ENCODE peak calls at places on chromosomes 7 and 10, in nine cellular contexts. D is astrocyte of the spinal cord, K is brain microvascular endothelial cell, Y is gastrocnemius medialis, C is fibroblast of lung, A is HCT116, O is HL-60, U is PC-3, E is heart left ventricle. I is an unnamed sample.

GRCh38 chr10:15379043-15379442 is 8.0 kb upstream of the FAM171A1 start:
- DNase-seq in U (no peak), Y (no peak), D (no peak), K (no peak), O (no peak), A (no peak), E (no peak), C (no peak), I (no peak)

GRCh38 chr10:15167411-15168295 is 840 bp downstream of the NMT2 start:
- DNase-seq in Y (peak), A (peak), O (no peak), D (peak), C (peak), E (peak), K (peak), U (peak), I (peak)

GRCh38 chr10:11846542-11846941 is 23.4 kb downstream of the PROSER2 start:
- DNase-seq in K (no peak), U (no peak), Y (no peak), O (no peak), D (no peak), A (no peak), C (no peak), E (no peak), I (no peak)

GRCh38 chr7:137977173-137977572 is 24.7 kb downstream of the CREB3L2 start:
- DNase-seq in U (peak), E (no peak), A (no peak), Y (no peak), C (no peak), O (no peak), D (no peak), K (no peak), I (no peak)

GRCh38 chr10:27713906-27714305 is 31.7 kb downstream of the MKX start:
- DNase-seq in E (no peak), K (no peak), D (no peak), A (no peak), U (no peak), O (no peak), Y (peak), C (peak), I (peak)

GRCh38 chr7:144437370-144438191 is 34.1 kb upstream of the NOBOX start:
- DNase-seq in C (peak), K (peak), E (peak), O (peak), U (peak), Y (no peak), D (peak), A (peak), I (no peak)

GRCh38 chr10:133198621-133199487 is 31.2 kb upstream of the UTF1 start:
- DNase-seq in A (no peak), E (no peak), O (no peak), D (no peak), U (no peak), C (no peak), Y (no peak), K (no peak), I (no peak)

GRCh38 chr10:112532053-112532658 is 85.1 kb downstream of the VTI1A start:
- DNase-seq in Y (no peak), A (no peak), E (no peak), C (peak), U (no peak), D (no peak), O (no peak), K (no peak), I (no peak)

GRCh38 chr7:90485734-90486316 is 16.4 kb downstream of the PTTG1IP2 start:
- DNase-seq in Y (no peak), C (no peak), U (no peak), O (no peak), E (no peak), D (no peak), A (no peak), K (no peak), I (no peak)

GRCh38 chr7:26900283-26900682 is 35.9 kb upstream of the SKAP2 start:
- DNase-seq in A (no peak), O (no peak), Y (no peak), K (no peak), D (no peak), C (no peak), E (no peak), U (no peak), I (no peak)

GRCh38 chr7:101287032-101287431 is 34.6 kb downstream of the IFT22 start:
- DNase-seq in D (no peak), Y (no peak), E (no peak), A (no peak), U (no peak), C (no peak), O (peak), K (no peak), I (no peak)

GRCh38 chr7:41834805-41835694 is 132.2 kb upstream of the INHBA start:
- DNase-seq in E (no peak), A (no peak), D (peak), Y (peak), U (no peak), K (peak), C (peak), O (no peak), I (no peak)

GRCh38 chr10:72140174-72140573 is 51.8 kb upstream of the SPOCK2 start:
- DNase-seq in E (no peak), O (no peak), A (no peak), D (no peak), K (no peak), C (no peak), Y (no peak), U (no peak), I (no peak)

GRCh38 chr10:15744217-15744865 is 24.6 kb upstream of the ITGA8 start:
- DNase-seq in U (peak), A (peak), O (peak), D (peak), K (peak), E (peak), C (peak), Y (no peak), I (no peak)

GRCh38 chr7:65449505-65449852 is 75.8 kb downstream of the ZNF92 start:
- DNase-seq in E (no peak), C (no peak), U (peak), A (no peak), K (no peak), D (no peak), O (no peak), Y (no peak), I (no peak)

GRCh38 chr10:125148021-125148439 is 12.3 kb downstream of the CTBP2 start:
- DNase-seq in O (peak), U (no peak), D (no peak), A (no peak), Y (peak), C (peak), E (no peak), K (no peak), I (peak)

GRCh38 chr7:52017802-52018679 is 701.4 kb upstream of the COBL start:
- DNase-seq in D (peak), K (no peak), U (peak), C (no peak), E (no peak), Y (no peak), A (no peak), O (peak), I (no peak)

GRCh38 chr7:1290262-1291039 is 57.8 kb downstream of the UNCX start:
- DNase-seq in U (peak), D (no peak), K (no peak), O (no peak), C (peak), E (no peak), Y (no peak), A (no peak), I (no peak)

GRCh38 chr7:112898432-112899290 is 108.5 kb upstream of the TMEM168 start:
- DNase-seq in D (peak), O (peak), Y (no peak), K (peak), E (no peak), A (peak), C (peak), U (peak), I (no peak)

GRCh38 chr10:3554121-3554522 is 230.9 kb downstream of the KLF6 start:
- DNase-seq in O (no peak), E (no peak), K (no peak), Y (no peak), A (no peak), C (no peak), D (no peak), U (no peak), I (no peak)

GRCh38 chr7:112495820-112496462 is 15.2 kb downstream of the LSMEM1 start:
- DNase-seq in E (no peak), Y (peak), D (peak), U (peak), C (peak), A (peak), K (peak), O (peak), I (peak)

GRCh38 chr10:19688344-19688743 is 127.9 kb upstream of the PLXDC2 start:
- DNase-seq in C (no peak), A (no peak), D (no peak), U (no peak), O (no peak), K (no peak), Y (no peak), E (no peak), I (no peak)

GRCh38 chr7:66150471-66150870 is 35.8 kb downstream of the CRCP start:
- DNase-seq in U (no peak), O (peak), Y (peak), A (no peak), D (peak), C (peak), E (peak), K (peak), I (no peak)

GRCh38 chr10:114547056-114547455 is 111.0 kb downstream of the ABLIM1 start:
- DNase-seq in Y (no peak), E (no peak), C (no peak), A (no peak), U (no peak), O (no peak), D (no peak), K (no peak), I (no peak)

GRCh38 chr10:114547466-114547865 is 110.6 kb downstream of the ABLIM1 start:
- DNase-seq in A (no peak), E (peak), K (no peak), C (no peak), U (no peak), Y (no peak), D (no peak), O (no peak), I (no peak)

GRCh38 chr10:114551310-114551972 is 106.6 kb downstream of the ABLIM1 start:
- DNase-seq in U (no peak), O (no peak), Y (peak), A (no peak), C (peak), K (no peak), D (peak), E (peak), I (no peak)

GRCh38 chr10:114550756-114551290 is 107.3 kb downstream of the ABLIM1 start:
- DNase-seq in O (no peak), A (peak), E (no peak), K (no peak), Y (no peak), D (peak), U (peak), C (peak), I (no peak)

GRCh38 chr10:114548662-114549061 is 109.4 kb downstream of the ABLIM1 start:
- DNase-seq in K (peak), O (no peak), D (peak), E (no peak), C (peak), A (peak), Y (peak), U (peak), I (peak)
- TF ChIP-seq CTCF in K (peak), O (no peak), D (peak), E (peak), C (peak), A (peak), Y (peak), U (peak), I (peak)

DNA sequence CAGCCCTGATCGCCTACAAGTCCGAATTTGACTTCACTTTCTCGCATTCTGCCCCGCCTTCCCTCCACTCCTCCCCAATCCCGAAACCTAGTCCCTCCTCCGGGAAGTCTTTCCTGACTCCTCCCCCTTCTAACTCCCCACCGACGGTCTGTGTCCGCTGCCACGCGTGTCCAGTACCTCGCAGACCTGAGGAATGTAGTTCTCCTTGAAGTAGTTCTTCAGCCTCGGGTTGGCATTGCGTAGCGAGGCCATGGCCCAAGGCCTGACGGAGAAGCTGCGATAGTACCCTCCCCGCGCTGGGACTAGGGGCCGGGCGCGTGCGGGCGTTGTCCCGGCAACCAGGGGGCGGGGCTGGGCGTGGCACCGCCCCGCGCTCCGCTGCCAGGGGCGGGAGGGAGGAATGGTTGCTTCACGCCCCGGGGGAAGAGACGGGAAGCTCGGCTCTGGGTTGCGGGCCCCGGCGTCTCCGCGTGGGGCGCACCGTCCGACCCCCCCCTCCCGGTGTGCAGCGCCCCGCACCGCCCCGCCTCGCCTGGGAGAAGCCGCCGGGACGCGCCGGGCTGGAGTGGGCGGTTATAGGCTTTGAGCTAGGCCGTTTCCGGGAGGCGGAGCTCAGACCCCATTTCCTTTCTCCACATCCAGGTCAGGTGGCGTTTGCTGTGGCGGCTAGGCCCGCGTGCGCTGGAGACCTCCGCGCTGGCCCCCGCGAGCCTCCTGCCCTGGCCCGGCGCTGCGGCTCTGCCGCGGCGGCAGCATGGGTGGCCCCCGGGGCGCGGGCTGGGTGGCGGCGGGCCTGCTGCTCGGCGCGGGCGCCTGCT is at the start of the genes ARMC10 and FBXL13:
- DNase-seq in Y (peak), C (peak), K (peak), E (peak), A (peak), U (peak), O (peak), D (peak), I (peak)
- H3K4me3 ChIP-seq in Y (peak), C (peak), K (peak), E (peak), A (peak), U (peak), O (peak), D (peak), I (peak)

GRCh38 chr10:48507933-48508830 is 96.7 kb downstream of the ARHGAP22 start:
- DNase-seq in E (peak), Y (peak), O (no peak), C (peak), D (no peak), K (no peak), A (no peak), U (peak), I (no peak)

GRCh38 chr10:48505394-48506112 is 99.3 kb downstream of the ARHGAP22 start:
- DNase-seq in O (peak), D (no peak), U (no peak), C (no peak), K (no peak), Y (no peak), A (no peak), E (no peak), I (no peak)

GRCh38 chr10:48507494-48507893 is 97.4 kb downstream of the ARHGAP22 start:
- DNase-seq in E (no peak), A (no peak), K (no peak), Y (no peak), U (no peak), O (no peak), C (no peak), D (no peak), I (no peak)

GRCh38 chr10:48504141-48504885 is 100.6 kb downstream of the ARHGAP22 start:
- DNase-seq in D (no peak), E (no peak), C (no peak), O (no peak), U (no peak), K (no peak), A (no peak), Y (no peak), I (no peak)

GRCh38 chr10:48506147-48506917 is 98.5 kb downstream of the ARHGAP22 start:
- DNase-seq in C (peak), D (peak), E (no peak), O (peak), A (peak), Y (no peak), K (peak), U (peak), I (no peak)
- TF ChIP-seq CTCF in C (peak), D (peak), E (no peak), O (no peak), A (peak), Y (peak), K (peak), U (peak), I (no peak)

DNA sequence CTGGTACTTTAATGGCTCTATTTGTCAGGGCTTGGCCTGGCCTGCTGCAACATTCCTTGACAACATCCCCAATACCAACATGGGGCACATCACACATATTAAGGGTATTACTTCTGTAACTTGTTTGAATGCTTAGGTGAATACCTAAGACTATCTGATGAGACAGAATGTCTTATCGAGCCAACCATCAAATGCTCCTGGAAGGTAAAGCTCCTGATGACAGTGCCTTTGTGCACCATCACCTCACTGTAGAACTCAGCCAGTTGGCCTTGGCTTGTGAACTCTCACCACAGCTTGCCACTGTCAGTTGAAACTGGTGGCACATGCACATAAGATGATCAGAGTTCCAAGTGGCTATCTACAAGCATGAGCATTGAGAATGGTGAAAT is 3.7 kb upstream of the MYO1G start:
- DNase-seq in O (peak), A (no peak), D (no peak), K (no peak), C (no peak), U (no peak), E (no peak), Y (no peak), I (no peak)
- H3K4me3 ChIP-seq in O (no peak), A (no peak), D (no peak), K (no peak), C (no peak), U (no peak), E (no peak), Y (no peak), I (no peak)

DNA sequence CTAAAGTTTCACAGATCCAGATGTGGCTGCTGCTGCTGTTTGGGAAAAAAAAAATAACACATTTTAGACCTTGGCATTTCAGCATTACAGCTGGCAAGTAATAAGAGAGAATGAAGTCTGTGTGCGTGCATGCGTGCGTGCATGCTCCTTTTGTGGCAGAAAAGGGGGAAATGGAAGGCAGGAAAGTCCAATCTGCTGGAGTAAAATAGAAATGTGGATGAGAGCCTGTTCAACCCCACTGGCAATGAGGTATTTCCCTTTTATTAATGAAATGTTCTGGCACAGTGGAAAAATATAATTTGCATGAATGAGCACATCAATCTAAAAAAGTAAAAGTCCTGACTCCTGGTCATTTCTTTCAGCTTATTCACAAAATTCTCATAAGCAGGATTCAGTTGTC is 137.1 kb upstream of the SEMA3A start:
- DNase-seq in C (peak), A (no peak), U (no peak), Y (no peak), K (no peak), E (no peak), O (no peak), D (peak), I (no peak)
- TF ChIP-seq CTCF in C (no peak), A (no peak), U (no peak), Y (no peak), K (no peak), E (no peak), O (no peak), D (no peak), I (no peak)

GRCh38 chr10:100654835-100655759 is 90.3 kb upstream of the PAX2 start:
- DNase-seq in A (no peak), C (no peak), Y (no peak), D (no peak), U (no peak), K (no peak), O (no peak), E (no peak), I (no peak)
- H3K4me3 ChIP-seq in A (no peak), C (no peak), Y (no peak), D (no peak), U (no peak), K (no peak), O (no peak), E (no peak), I (no peak)

GRCh38 chr10:121974019-121974534 is 940 bp downstream of the NSMCE4A start:
- DNase-seq in O (peak), C (no peak), A (no peak), U (no peak), E (no peak), Y (no peak), K (no peak), D (no peak), I (no peak)
- TF ChIP-seq CTCF in O (no peak), C (no peak), A (no peak), U (no peak), E (no peak), Y (no peak), K (peak), D (no peak), I (no peak)

GRCh38 chr7:2520808-2521146 is 1.2 kb downstream of the LFNG start:
- DNase-seq in D (no peak), A (no peak), C (no peak), U (no peak), K (no peak), Y (no peak), E (no peak), O (no peak), I (no peak)
- H3K4me3 ChIP-seq in D (peak), A (peak), C (no peak), U (peak), K (peak), Y (peak), E (peak), O (peak), I (peak)

GRCh38 chr7:2509298-2509906 is 10.2 kb upstream of the LFNG start:
- DNase-seq in A (no peak), K (no peak), D (no peak), O (no peak), U (no peak), C (no peak), Y (no peak), E (no peak), I (no peak)
- TF ChIP-seq CTCF in A (no peak), K (no peak), D (no peak), O (no peak), U (no peak), C (no peak), Y (no peak), E (no peak), I (no peak)

GRCh38 chr10:69068549-69068948 is 19.4 kb upstream of the SRGN start:
- DNase-seq in E (no peak), U (no peak), D (no peak), A (no peak), K (no peak), Y (no peak), C (peak), O (peak), I (no peak)

GRCh38 chr10:69071610-69072009 is 16.3 kb upstream of the SRGN start:
- DNase-seq in A (no peak), O (no peak), U (no peak), C (no peak), D (no peak), K (no peak), E (peak), Y (no peak), I (no peak)

GRCh38 chr10:69073025-69073424 is 14.9 kb upstream of the SRGN start:
- DNase-seq in C (no peak), A (no peak), K (no peak), Y (no peak), D (no peak), O (peak), E (no peak), U (no peak), I (no peak)

GRCh38 chr10:69069090-69070042 is 18.5 kb upstream of the SRGN start:
- DNase-seq in C (peak), U (no peak), A (no peak), Y (no peak), K (no peak), E (no peak), O (no peak), D (no peak), I (no peak)

GRCh38 chr10:69070951-69071350 is 17.0 kb upstream of the SRGN start:
- DNase-seq in A (no peak), U (no peak), E (no peak), D (no peak), O (no peak), C (no peak), Y (no peak), K (no peak), I (no peak)
- H3K4me3 ChIP-seq in A (no peak), U (no peak), E (no peak), D (no peak), O (no peak), C (no peak), Y (no peak), K (no peak), I (no peak)

I was measured in ascending aorta.